ENCODE peak calls at places on chromosomes 11 and 22, in eight cellular contexts. H, O, W, L, J, Z, M and E are unnamed samples.

GRCh38 chr11:3189886-3190583 is 24.9 kb upstream of the OSBPL5 start:
- DNase-seq in L (no peak), Z (no peak), M (no peak), W (no peak), H (no peak), O (no peak), J (no peak), E (no peak)

GRCh38 chr11:124069429-124070401 is 28.6 kb upstream of the OR10G7 start:
- DNase-seq in L (no peak), Z (peak), M (no peak), J (no peak), H (peak), W (peak), O (peak), E (peak)

GRCh38 chr11:119743041-119743440 is 14.0 kb upstream of the NECTIN1 start:
- DNase-seq in J (no peak), Z (peak), O (no peak), W (no peak), M (no peak), H (no peak), L (no peak), E (no peak)

GRCh38 chr11:113574171-113574570 is 99.0 kb upstream of the DRD2 start:
- DNase-seq in Z (no peak), H (no peak), O (no peak), L (no peak), M (no peak), W (no peak), J (no peak), E (no peak)

GRCh38 chr11:128949791-128950454 is 7.3 kb upstream of the TP53AIP1 start:
- DNase-seq in L (no peak), J (no peak), H (no peak), Z (no peak), W (no peak), O (no peak), M (no peak), E (no peak)

GRCh38 chr11:78587446-78587845 is 12.8 kb upstream of the NARS2 start:
- DNase-seq in W (no peak), L (no peak), H (no peak), O (no peak), M (no peak), Z (no peak), J (no peak), E (no peak)

GRCh38 chr11:35735411-35735810 is 72.8 kb downstream of the TRIM44 start:
- DNase-seq in W (no peak), M (no peak), H (no peak), J (no peak), Z (no peak), L (no peak), O (no peak), E (no peak)

GRCh38 chr11:67117667-67118058 is 1.4 kb upstream of the KDM2A start:
- DNase-seq in O (no peak), W (no peak), L (no peak), Z (peak), H (no peak), M (peak), J (peak), E (no peak)

GRCh38 chr22:17910561-17911311 is 113.6 kb downstream of the MICAL3 start:
- DNase-seq in M (no peak), W (peak), J (no peak), H (peak), Z (peak), L (peak), O (no peak), E (peak)